ENCODE peak calls at places on chromosomes 3 and 15, in seven cellular contexts. S is DND-41, X is HCT116, G is H9, Q is endothelial cell of umbilical vein, R is mammary epithelial cell, A is H1. E is an unnamed sample. For H3K79me2, the result is how much of the 10 kb centered on the place peaks cover.

GRCh38 chr3:177110308-177111254 is 86.7 kb downstream of the TBL1XR1 start:
- DNase-seq in S (no peak), X (no peak), G (no peak), Q (no peak), R (no peak), A (no peak), E (peak)

GRCh38 chr15:90099072-90099867 is 3.0 kb downstream of the IDH2 start:
- DNase-seq in S (peak), X (no peak), G (no peak), Q (no peak), R (no peak), A (no peak), E (peak)

GRCh38 chr3:162437480-162437879 is 940.9 kb downstream of the OTOL1 start:
- DNase-seq in S (peak), X (no peak), G (no peak), Q (no peak), R (peak), A (no peak), E (no peak)

GRCh38 chr3:25386686-25387271 is 41.3 kb upstream of the RARB start:
- DNase-seq in S (no peak), X (no peak), G (no peak), Q (no peak), R (no peak), A (no peak), E (no peak)

GRCh38 chr15:43775411-43775965 is 1.3 kb downstream of the ELL3 start:
- DNase-seq in S (no peak), X (peak), G (peak), Q (peak), R (peak), A (peak), E (peak)

GRCh38 chr3:177443469-177443868 is 246.2 kb upstream of the TBL1XR1 start:
- DNase-seq in S (no peak), X (peak), G (no peak), Q (peak), R (peak), A (no peak), E (no peak)

GRCh38 chr15:38707802-38708671 is 143.4 kb upstream of the RASGRP1 start:
- DNase-seq in S (peak), X (peak), G (peak), Q (peak), R (peak), A (peak), E (peak)

GRCh38 chr15:67114046-67114445 is 48.6 kb downstream of the SMAD3 start:
- DNase-seq in S (no peak), X (no peak), G (no peak), Q (no peak), R (no peak), A (no peak), E (no peak)

GRCh38 chr3:127484601-127485388 is 105.7 kb downstream of the TPRA1 start:
- DNase-seq in S (no peak), X (no peak), G (peak), Q (no peak), R (peak), A (peak), E (no peak)

GRCh38 chr3:133745108-133745507 is 1.1 kb upstream of the TF start:
- DNase-seq in S (no peak), X (no peak), G (no peak), Q (no peak), R (no peak), A (no peak), E (no peak)

GRCh38 chr3:30098206-30098605 is 508.2 kb upstream of the TGFBR2 start:
- DNase-seq in S (no peak), X (no peak), G (no peak), Q (no peak), R (no peak), A (no peak), E (no peak)

GRCh38 chr15:101669744-101670143 is 17.6 kb upstream of the TM2D3 start:
- DNase-seq in S (no peak), X (no peak), G (no peak), Q (no peak), R (no peak), A (no peak), E (no peak)

GRCh38 chr15:89492111-89492641 is 4.2 kb downstream of the RHCG start:
- DNase-seq in S (peak), X (no peak), G (peak), Q (no peak), R (no peak), A (peak), E (peak)

GRCh38 chr3:167783781-167784180 is 48.3 kb downstream of the SERPINI1 start:
- DNase-seq in S (no peak), X (no peak), G (no peak), Q (no peak), R (no peak), A (no peak), E (no peak)

GRCh38 chr15:35173444-35174118 is 88.5 kb upstream of the NANOGP8 start:
- DNase-seq in S (no peak), X (no peak), G (no peak), Q (no peak), R (peak), A (no peak), E (no peak)

GRCh38 chr15:101120473-101120872 is 131.4 kb downstream of the CHSY1 start:
- DNase-seq in S (no peak), X (no peak), G (no peak), Q (no peak), R (no peak), A (no peak), E (no peak)

GRCh38 chr15:82810061-82810862 is 834 bp downstream of the WHAMM start:
- DNase-seq in S (peak), X (no peak), G (peak), Q (peak), R (peak), A (peak), E (peak)

GRCh38 chr3:79767953-79768282 is at the start of gene ROBO1:
- DNase-seq in S (no peak), X (no peak), G (peak), Q (no peak), R (no peak), A (no peak), E (no peak)

GRCh38 chr15:71219646-71220045 is 104.4 kb downstream of the THSD4 start:
- DNase-seq in S (no peak), X (no peak), G (no peak), Q (no peak), R (peak), A (no peak), E (no peak)

GRCh38 chr15:66842710-66843441 is 140.8 kb downstream of the SMAD6 start:
- DNase-seq in S (no peak), X (no peak), G (no peak), Q (peak), R (no peak), A (no peak), E (no peak)

GRCh38 chr15:41263891-41264351 is 32.9 kb downstream of the CHP1 start:
- DNase-seq in S (no peak), X (no peak), G (peak), Q (no peak), R (no peak), A (no peak), E (no peak)

GRCh38 chr3:36937492-36937891 is 7.4 kb downstream of the TRANK1 start:
- DNase-seq in S (no peak), X (no peak), G (no peak), Q (no peak), R (no peak), A (no peak), E (no peak)

GRCh38 chr15:66706225-66706732 is 4.2 kb downstream of the SMAD6 start:
- DNase-seq in S (no peak), X (no peak), G (no peak), Q (peak), R (no peak), A (no peak), E (no peak)

GRCh38 chr15:89414571-89414970 is 79.9 kb upstream of the POLG start:
- DNase-seq in S (no peak), X (no peak), G (no peak), Q (no peak), R (no peak), A (no peak), E (no peak)

GRCh38 chr3:142077859-142078500 is 71.4 kb downstream of the TFDP2 start:
- DNase-seq in S (no peak), X (no peak), G (no peak), Q (no peak), R (no peak), A (no peak), E (no peak)

GRCh38 chr3:15330031-15330596 is 2.3 kb downstream of the SH3BP5 start:
- DNase-seq in S (no peak), X (no peak), G (no peak), Q (peak), R (peak), A (no peak), E (no peak)

GRCh38 chr3:49721861-49722781 is 1.6 kb downstream of the GMPPB start:
- DNase-seq in S (peak), X (no peak), G (no peak), Q (no peak), R (no peak), A (no peak), E (no peak)

GRCh38 chr3:98188553-98188952 is 22.1 kb downstream of the OR5H15 start:
- DNase-seq in S (no peak), X (peak), G (peak), Q (peak), R (peak), A (no peak), E (peak)

GRCh38 chr15:87931584-87931983 is 325.0 kb downstream of the NTRK3 start:
- DNase-seq in S (no peak), X (no peak), G (no peak), Q (no peak), R (no peak), A (no peak), E (no peak)

GRCh38 chr15:40776537-40777141 is 6.9 kb downstream of the C15orf62 start:
- DNase-seq in S (peak), X (no peak), G (no peak), Q (no peak), R (peak), A (no peak), E (no peak)

GRCh38 chr15:63338170-63338569 is 43.5 kb downstream of the CA12 start:
- DNase-seq in S (no peak), X (no peak), G (no peak), Q (no peak), R (peak), A (no peak), E (no peak)

GRCh38 chr3:23442598-23443383 is 239.7 kb downstream of the UBE2E2 start:
- DNase-seq in S (peak), X (no peak), G (no peak), Q (no peak), R (peak), A (no peak), E (peak)

GRCh38 chr3:126537116-126537729 is 13.3 kb downstream of the CHST13 start:
- DNase-seq in S (no peak), X (no peak), G (peak), Q (no peak), R (no peak), A (no peak), E (no peak)

GRCh38 chr15:89954541-89954940 is 41.8 kb upstream of the ARPIN start:
- DNase-seq in S (no peak), X (no peak), G (no peak), Q (no peak), R (no peak), A (no peak), E (no peak)

GRCh38 chr15:65470866-65471265 is 46.6 kb downstream of the DPP8 start:
- DNase-seq in S (no peak), X (no peak), G (no peak), Q (no peak), R (no peak), A (no peak), E (no peak)

DNA sequence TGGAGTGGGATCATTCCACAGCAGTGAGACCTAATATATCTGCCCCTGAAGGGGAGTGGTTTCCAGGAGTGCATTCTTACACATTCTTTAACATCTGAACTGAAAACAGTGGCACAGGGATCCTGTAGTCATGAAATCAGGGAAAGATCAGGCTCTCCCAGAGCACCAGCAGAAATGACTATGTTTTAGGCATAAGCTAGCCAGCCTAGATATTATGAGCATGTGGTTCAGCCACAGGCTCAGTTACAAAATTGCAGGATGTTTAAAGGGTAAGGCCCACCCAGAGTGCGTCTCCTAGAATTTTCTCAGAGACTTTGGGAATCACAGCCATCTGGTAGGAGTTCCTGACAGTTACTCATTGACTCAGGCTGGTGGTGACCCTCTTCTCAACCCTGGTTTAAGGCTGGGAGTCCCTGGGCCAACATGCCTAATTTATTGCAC is 20.9 kb downstream of the FSTL1 start:
- DNase-seq in S (no peak), X (no peak), G (no peak), Q (no peak), R (no peak), A (no peak), E (no peak)
- H3K79me2 ChIP-seq in S (under half), X (under half), G (under half), Q (half or more), R (under half), A (under half), E (under half)

GRCh38 chr3:65483475-65483874 is 555.2 kb downstream of the MAGI1 start:
- DNase-seq in S (no peak), X (no peak), G (peak), Q (peak), R (peak), A (no peak), E (no peak)
- H3K4me2 ChIP-seq in S (no peak), X (no peak), G (peak), Q (no peak), R (peak), A (peak), E (no peak)

GRCh38 chr15:47587938-47588817 is 129.1 kb upstream of the SEMA6D start:
- DNase-seq in S (no peak), X (no peak), G (no peak), Q (no peak), R (no peak), A (no peak), E (no peak)

GRCh38 chr15:47586653-47587224 is 130.6 kb upstream of the SEMA6D start:
- DNase-seq in S (no peak), X (no peak), G (no peak), Q (no peak), R (no peak), A (no peak), E (no peak)

GRCh38 chr15:47588968-47589367 is 128.3 kb upstream of the SEMA6D start:
- DNase-seq in S (no peak), X (no peak), G (no peak), Q (no peak), R (no peak), A (no peak), E (no peak)
- TF ChIP-seq CTCF in S (no peak), X (no peak), G (peak), Q (peak), R (no peak), A (peak), E (no peak)

DNA sequence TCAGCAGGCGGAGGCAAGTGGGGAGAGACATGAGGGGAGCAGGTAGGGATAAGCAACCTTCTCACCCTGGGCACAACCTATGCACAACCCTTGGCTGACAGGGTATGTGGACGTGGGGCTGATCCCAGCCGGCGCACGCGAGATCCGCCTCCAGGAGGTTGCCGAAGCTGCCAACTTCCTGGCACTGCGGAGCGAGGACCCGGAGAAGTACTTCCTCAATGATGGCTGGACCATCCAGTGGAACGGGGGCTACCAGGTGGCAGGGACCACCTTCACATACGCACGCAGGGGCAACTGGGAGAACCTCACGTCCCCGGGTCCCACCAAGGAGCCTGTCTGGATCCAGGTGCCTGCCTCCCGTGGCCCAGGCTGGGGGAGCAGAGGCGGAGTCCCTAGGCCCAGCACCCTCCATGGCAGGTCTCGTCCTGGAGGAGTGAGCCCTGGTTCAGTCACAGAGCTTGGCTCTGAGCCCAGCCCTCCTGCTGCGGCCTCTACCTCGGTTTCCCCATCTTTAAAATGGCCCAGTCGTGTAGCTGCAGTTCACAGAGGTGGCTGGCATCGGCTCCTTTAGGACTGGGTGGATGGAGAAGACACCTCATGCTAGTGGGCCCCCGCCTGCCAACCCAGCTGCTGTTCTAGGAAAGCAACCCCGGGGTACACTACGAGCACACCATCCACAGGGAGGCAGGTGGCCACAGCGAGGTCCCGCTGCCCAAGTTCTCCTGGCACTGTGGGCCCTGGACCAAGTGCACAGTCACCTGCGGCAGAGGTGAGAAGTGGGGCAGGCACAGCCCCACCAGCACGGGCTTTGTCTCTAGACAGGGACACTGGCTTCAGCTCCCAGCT is 96.0 kb downstream of the TBC1D2B start:
- DNase-seq in S (no peak), X (no peak), G (no peak), Q (no peak), R (no peak), A (peak), E (no peak)
- H3K79me2 ChIP-seq in S (under half), X (under half), G (under half), Q (under half), R (under half), A (under half), E (under half)

DNA sequence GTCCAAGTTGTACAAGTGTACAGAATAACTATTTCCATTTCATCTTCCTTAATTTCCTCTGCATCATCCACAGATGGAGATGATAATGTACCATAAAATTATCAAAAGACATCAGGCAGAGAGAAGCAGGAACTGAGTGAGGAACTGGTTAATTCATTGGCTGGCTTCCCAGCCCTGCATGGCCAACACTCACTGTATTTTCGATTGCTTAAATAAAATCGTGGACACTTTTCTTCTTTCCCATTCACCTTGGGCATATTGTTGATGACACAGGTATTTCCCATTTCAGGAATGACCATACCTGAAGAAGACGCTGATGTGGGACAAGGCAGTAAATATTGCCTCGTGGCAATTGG is 144.2 kb upstream of the ABHD17C start:
- DNase-seq in S (no peak), X (no peak), G (no peak), Q (peak), R (peak), A (no peak), E (no peak)
- H3K4me2 ChIP-seq in S (no peak), X (no peak), G (no peak), Q (no peak), R (peak), A (no peak), E (no peak)

GRCh38 chr3:48301020-48301813 is 32.2 kb downstream of the SPINK8 start:
- DNase-seq in S (peak), X (peak), G (peak), Q (peak), R (peak), A (peak), E (peak)
- TF ChIP-seq CTCF in S (peak), X (no peak), G (no peak), Q (no peak), R (peak), A (no peak), E (no peak)

GRCh38 chr3:65984975-65985374 is 53.7 kb downstream of the MAGI1 start:
- DNase-seq in S (no peak), X (no peak), G (no peak), Q (no peak), R (no peak), A (no peak), E (no peak)

GRCh38 chr3:65992106-65992505 is 46.6 kb downstream of the MAGI1 start:
- DNase-seq in S (no peak), X (no peak), G (no peak), Q (peak), R (peak), A (no peak), E (no peak)

GRCh38 chr3:65988440-65988839 is 50.3 kb downstream of the MAGI1 start:
- DNase-seq in S (no peak), X (no peak), G (no peak), Q (no peak), R (no peak), A (no peak), E (no peak)

GRCh38 chr3:65986285-65986684 is 52.4 kb downstream of the MAGI1 start:
- DNase-seq in S (no peak), X (no peak), G (no peak), Q (no peak), R (no peak), A (no peak), E (no peak)
- H3K79me2 ChIP-seq in S (under half), X (under half), G (under half), Q (under half), R (under half), A (under half), E (under half)

GRCh38 chr15:58556541-58556940 is 124.8 kb downstream of the LIPC start:
- DNase-seq in S (no peak), X (no peak), G (no peak), Q (no peak), R (no peak), A (no peak), E (no peak)
- H3K4me2 ChIP-seq in S (no peak), X (no peak), G (no peak), Q (no peak), R (no peak), A (no peak), E (no peak)

GRCh38 chr3:43302116-43302880 is 16.0 kb downstream of the SNRK start:
- DNase-seq in S (no peak), X (no peak), G (no peak), Q (no peak), R (no peak), A (no peak), E (no peak)
- TF ChIP-seq CTCF in S (no peak), X (no peak), G (no peak), Q (no peak), R (no peak), A (no peak), E (no peak)